ENCODE peak calls at places on chromosomes 5 and 9, in eight cellular contexts. X is ovary, C is uterus, S is IMR-90, U is foreskin keratinocyte, O is cardiac muscle cell, A is HFFc6, Y is fibroblast of pulmonary artery. L is an unnamed sample.

GRCh38 chr5:77628840-77629552 is 9.5 kb downstream of the OTP start:
- DNase-seq in C (no peak), U (no peak), Y (no peak), S (no peak), X (no peak), A (no peak), O (no peak), L (no peak)

GRCh38 chr9:86655147-86655546 is 292.2 kb downstream of the GAS1 start:
- DNase-seq in X (no peak), U (no peak), O (no peak), C (no peak), Y (peak; percentile 31), S (peak; percentile 19), A (no peak), L (no peak)

GRCh38 chr9:2215941-2216441 is 200.8 kb downstream of the SMARCA2 start:
- DNase-seq in U (no peak), Y (no peak), S (no peak), A (no peak), X (no peak), O (no peak), C (no peak), L (no peak)

GRCh38 chr5:158732345-158732744 is 367.4 kb downstream of the EBF1 start:
- DNase-seq in C (no peak), A (no peak), S (no peak), Y (no peak), X (no peak), U (no peak), O (no peak), L (no peak)

GRCh38 chr5:38765461-38765861 is 80.4 kb upstream of the OSMR start:
- DNase-seq in O (no peak), C (no peak), Y (peak; percentile 48), X (no peak), U (no peak), A (no peak), S (peak; percentile 86), L (no peak)

GRCh38 chr5:74070766-74071165 is 444.8 kb downstream of the ARHGEF28 start:
- DNase-seq in O (no peak), U (no peak), S (no peak), X (no peak), Y (peak; percentile 50), C (no peak), A (no peak), L (no peak)

GRCh38 chr9:134981001-134981400 is 63.3 kb upstream of the FCN1 start:
- DNase-seq in X (no peak), C (no peak), A (no peak), U (no peak), O (no peak), Y (no peak), S (no peak), L (no peak)

GRCh38 chr5:134374234-134374633 is 2.9 kb downstream of the UBE2B start:
- DNase-seq in X (no peak), U (no peak), A (no peak), Y (peak; percentile 19), C (no peak), O (no peak), S (no peak), L (no peak)

GRCh38 chr5:32365623-32366022 is 52.9 kb upstream of the MTMR12 start:
- DNase-seq in S (no peak), U (no peak), O (no peak), Y (no peak), C (no peak), A (no peak), X (no peak), L (no peak)

GRCh38 chr9:115910899-115911298 is 242.7 kb upstream of the PAPPA start:
- DNase-seq in A (no peak), U (no peak), C (no peak), X (no peak), Y (no peak), S (no peak), O (no peak), L (no peak)

GRCh38 chr5:131789765-131790164 is 7.1 kb downstream of the FNIP1 start:
- DNase-seq in C (no peak), A (no peak), S (no peak), Y (no peak), X (no peak), O (no peak), U (no peak), L (no peak)

GRCh38 chr5:131786036-131786435 is 10.8 kb downstream of the FNIP1 start:
- DNase-seq in U (no peak), Y (no peak), S (no peak), A (no peak), X (no peak), O (no peak), C (no peak), L (no peak)

GRCh38 chr5:131787736-131788135 is 9.1 kb downstream of the FNIP1 start:
- DNase-seq in U (no peak), Y (no peak), O (no peak), X (no peak), S (no peak), A (no peak), C (no peak), L (no peak)

GRCh38 chr5:131783874-131784273 is 12.9 kb downstream of the FNIP1 start:
- DNase-seq in U (no peak), C (no peak), O (no peak), A (no peak), Y (no peak), S (no peak), X (no peak), L (no peak)

DNA sequence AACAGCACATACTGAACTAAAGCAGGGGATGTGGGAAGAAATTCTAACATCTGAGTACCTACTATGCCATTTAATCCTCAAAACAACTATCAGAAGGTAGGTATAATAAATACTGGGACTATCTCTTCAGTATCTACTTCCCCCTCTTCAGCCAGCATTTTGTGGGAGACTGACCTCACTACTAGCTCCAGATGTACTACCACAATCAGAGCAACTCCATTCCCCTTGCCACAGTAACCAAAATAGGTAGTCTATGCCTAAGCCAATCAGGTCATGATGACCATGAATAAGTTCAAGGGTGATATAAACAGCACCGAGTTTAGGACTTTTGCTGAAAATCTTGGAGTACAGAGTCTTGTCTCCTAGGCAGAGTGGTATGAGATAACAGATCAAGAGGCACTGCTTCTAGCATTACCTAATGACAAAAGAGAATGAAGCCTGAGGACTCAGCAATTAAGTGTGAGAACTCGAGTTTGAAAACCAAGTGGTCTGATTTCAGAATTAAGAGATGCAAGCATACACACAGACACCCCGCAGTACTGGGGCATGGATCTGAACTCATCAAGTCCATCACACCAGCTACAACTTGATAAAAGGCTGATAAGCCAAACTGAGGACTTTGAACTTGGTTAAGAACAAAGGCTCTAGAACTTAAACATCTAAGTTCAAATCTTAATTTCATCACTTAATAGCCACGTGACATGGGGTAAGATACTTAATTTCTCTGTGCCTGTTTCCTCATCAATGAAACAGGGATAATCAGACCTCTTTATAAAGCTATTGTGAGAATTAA is 9.7 kb downstream of the FNIP1 start:
- DNase-seq in Y (no peak), C (no peak), S (no peak), X (no peak), U (no peak), A (no peak), O (no peak), L (no peak)
- TF ChIP-seq CTCF in Y (no peak), C (no peak), S (no peak), X (no peak), U (no peak), A (no peak), O (no peak), L (no peak)

GRCh38 chr5:76622973-76623596 is at the start of gene F2RL2:
- DNase-seq in S (peak; percentile 93), U (peak; percentile 55), C (peak; percentile 24), Y (peak; percentile 80), O (peak; percentile 25), A (peak; percentile 82), X (no peak), L (peak; percentile 76)
- TF ChIP-seq CTCF in S (no peak), U (no peak), C (no peak), Y (no peak), O (no peak), A (no peak), X (no peak), L (no peak)

DNA sequence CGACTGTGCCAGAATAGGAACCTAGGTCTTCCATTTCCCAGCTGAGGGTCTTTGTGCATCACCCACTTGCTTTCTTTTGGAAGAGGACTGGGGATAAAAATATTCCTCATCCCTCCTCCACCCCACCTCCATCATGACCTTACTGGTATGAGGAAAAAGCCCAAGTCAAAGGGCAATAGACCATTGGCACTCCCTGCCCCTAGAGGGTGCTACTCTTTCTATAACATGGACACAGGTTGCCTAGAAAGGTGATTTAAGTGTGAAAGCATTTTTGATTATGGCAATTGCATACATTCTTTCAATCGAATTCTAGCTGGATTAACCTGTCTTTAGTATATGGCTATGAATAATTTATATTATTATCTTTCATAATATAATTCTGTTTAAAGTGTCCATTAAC is 22.8 kb upstream of the ZNF618 start:
- DNase-seq in X (no peak), C (no peak), O (peak; percentile 15), Y (no peak), U (no peak), A (no peak), S (no peak), L (no peak)
- TF ChIP-seq CTCF in X (no peak), C (no peak), O (peak; percentile 50), Y (peak; percentile 50), U (peak; percentile 66), A (peak; percentile 75), S (peak; percentile 22), L (peak; percentile 50)

DNA sequence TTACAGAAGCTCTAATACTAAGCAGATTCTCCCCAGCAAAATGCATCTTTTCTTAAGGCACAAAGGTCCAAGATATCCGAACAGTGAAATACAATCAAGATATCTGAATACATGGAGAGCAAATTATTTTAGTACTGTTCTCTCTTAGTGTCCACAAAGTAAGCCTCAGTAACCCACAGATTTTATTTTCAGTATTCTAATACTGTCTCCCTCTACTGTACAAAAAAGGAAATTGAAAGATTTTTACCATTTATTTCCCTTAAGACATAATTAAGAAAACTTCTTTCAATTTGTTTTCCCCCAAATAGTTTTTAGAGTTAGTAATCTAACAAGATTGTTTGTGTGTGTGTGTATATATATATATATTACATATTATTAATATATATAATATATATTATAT is 24.7 kb upstream of the NOL6 start:
- DNase-seq in S (peak; percentile 20), U (no peak), O (no peak), C (no peak), A (no peak), X (no peak), Y (peak; percentile 37), L (no peak)
- TF ChIP-seq CTCF in S (peak; percentile 36), U (peak; percentile 48), O (peak; percentile 35), C (no peak), A (peak; percentile 67), X (no peak), Y (peak; percentile 26), L (no peak)

GRCh38 chr5:142013734-142014495 is 1.1 kb upstream of the GNPDA1 start:
- DNase-seq in Y (peak; percentile 59), A (peak; percentile 83), S (peak; percentile 57), X (peak; percentile 47), U (no peak), C (peak; percentile 50), O (no peak), L (no peak)
- TF ChIP-seq CTCF in Y (no peak), A (no peak), S (no peak), X (no peak), U (no peak), C (no peak), O (no peak), L (no peak)